ENCODE peak calls at places on chromosomes 7 and 10, in four cellular contexts. G is fibroblast of lung, E is left ventricle myocardium inferior, F is ascending aorta. W is an unnamed sample.

GRCh38 chr7:22601812-22602568 is 102.0 kb upstream of the STEAP1B start:
- DNase-seq in E (no peak), G (peak), F (no peak), W (no peak)

GRCh38 chr10:93813507-93814465 is 56.0 kb downstream of the LGI1 start:
- DNase-seq in E (peak), G (peak), F (no peak), W (no peak)

GRCh38 chr7:100867796-100868485 is 754 bp downstream of the TRIP6 start:
- DNase-seq in E (no peak), F (no peak), G (no peak), W (no peak)

GRCh38 chr7:127819975-127820778 is 168.2 kb downstream of the SND1 start:
- DNase-seq in E (no peak), F (no peak), G (peak), W (no peak)

GRCh38 chr7:27611043-27611442 is 51.6 kb downstream of the HIBADH start:
- DNase-seq in F (no peak), E (no peak), G (peak), W (no peak)

GRCh38 chr10:120651000-120651399 is 194.0 kb downstream of the PLPP4 start:
- DNase-seq in G (no peak), F (no peak), E (no peak), W (no peak)

GRCh38 chr10:112520864-112521263 is 73.8 kb downstream of the VTI1A start:
- DNase-seq in E (no peak), G (no peak), F (no peak), W (no peak)

GRCh38 chr7:101172854-101173751 is 7.0 kb downstream of the NAT16 start:
- DNase-seq in E (peak), G (peak), F (no peak), W (no peak)

GRCh38 chr7:156979711-156980110 is 30.2 kb downstream of the NOM1 start:
- DNase-seq in G (no peak), F (no peak), E (no peak), W (no peak)

GRCh38 chr10:120735773-120736371 is 115.3 kb upstream of the WDR11 start:
- DNase-seq in E (no peak), F (no peak), G (peak), W (no peak)

GRCh38 chr7:55250313-55250712 is 114.8 kb upstream of the LANCL2 start:
- DNase-seq in F (no peak), E (no peak), G (no peak), W (no peak)

GRCh38 chr10:70601775-70602174 is 766 bp downstream of the PRF1 start:
- DNase-seq in E (no peak), F (no peak), G (no peak), W (no peak)

GRCh38 chr7:48255046-48255445 is 83.8 kb downstream of the ABCA13 start:
- DNase-seq in G (peak), E (no peak), F (no peak), W (peak)

GRCh38 chr7:139725077-139725476 is 52.7 kb downstream of the HIPK2 start:
- DNase-seq in F (no peak), E (no peak), G (peak), W (peak)

GRCh38 chr10:133528845-133529575 is 1.8 kb downstream of the CYP2E1 start:
- DNase-seq in E (no peak), G (peak), F (no peak), W (no peak)

GRCh38 chr10:113177936-113178335 is 227.9 kb downstream of the TCF7L2 start:
- DNase-seq in F (no peak), G (no peak), E (no peak), W (no peak)

GRCh38 chr7:33334349-33334748 is 205.0 kb downstream of the BBS9 start:
- DNase-seq in F (no peak), G (peak), E (no peak), W (no peak)

GRCh38 chr7:82468435-82468834 is 24.9 kb upstream of the CACNA2D1 start:
- DNase-seq in E (no peak), G (peak), F (no peak), W (no peak)

GRCh38 chr7:32070406-32071360 is at the start of gene PDE1C:
- DNase-seq in E (peak), G (peak), F (no peak), W (no peak)

GRCh38 chr10:58356756-58357155 is 21.9 kb downstream of the UBE2D1 start:
- DNase-seq in E (no peak), G (no peak), F (no peak), W (no peak)
- H3K4me3 ChIP-seq in E (peak), G (no peak), F (no peak), W (no peak)

DNA sequence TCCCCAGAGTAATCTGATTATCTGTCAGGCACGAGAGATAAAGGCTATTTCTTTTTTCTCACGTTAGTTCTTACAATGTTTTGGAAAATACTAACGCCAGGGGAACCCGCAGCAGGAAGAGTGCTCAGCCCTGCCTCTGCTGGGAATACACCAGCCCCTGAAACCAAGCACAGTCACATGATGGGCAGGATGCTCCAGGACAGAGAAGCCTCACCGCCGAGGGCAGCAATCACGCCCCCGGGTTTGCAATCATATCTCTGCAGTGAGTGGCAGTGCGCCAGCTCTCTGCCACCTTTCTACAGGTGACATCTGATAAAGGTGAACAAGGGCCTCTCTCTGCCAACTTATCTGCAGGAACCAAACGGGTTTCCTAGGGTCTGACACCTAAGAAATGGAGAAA is 39.8 kb downstream of the BRI3 start:
- DNase-seq in G (no peak), F (no peak), E (no peak), W (no peak)
- H3K4me3 ChIP-seq in G (no peak), F (no peak), E (no peak), W (no peak)

DNA sequence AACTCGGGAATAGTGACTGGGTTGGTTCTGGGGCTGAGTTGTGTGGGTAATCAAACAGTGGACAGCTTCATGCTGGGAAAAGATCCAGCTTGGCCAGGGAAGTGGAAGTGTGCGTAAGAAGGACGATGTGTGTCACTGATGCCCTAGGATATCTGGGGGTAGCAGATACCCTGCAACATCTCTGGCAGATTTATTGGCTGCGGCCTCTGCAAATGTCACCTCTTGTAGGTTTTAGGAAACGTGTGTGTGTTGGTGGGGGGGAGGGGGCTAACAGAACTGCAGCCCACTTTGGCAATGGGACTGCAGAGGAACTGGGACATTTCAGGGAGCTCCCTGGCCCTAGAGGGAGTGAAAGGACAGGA is 965 bp upstream of the AGAP3 start:
- DNase-seq in G (no peak), E (no peak), F (no peak), W (no peak)
- H3K4me3 ChIP-seq in G (no peak), E (peak), F (peak), W (peak)

GRCh38 chr10:13417459-13418126 is 69.5 kb upstream of the SEPHS1 start:
- DNase-seq in F (no peak), E (no peak), G (peak), W (no peak)
- H3K4me3 ChIP-seq in F (no peak), E (no peak), G (no peak), W (no peak)

GRCh38 chr10:58733436-58733835 is 220.8 kb downstream of the BICC1 start:
- DNase-seq in F (no peak), E (no peak), G (no peak), W (no peak)

GRCh38 chr10:58734116-58734515 is 221.4 kb downstream of the BICC1 start:
- DNase-seq in G (peak), E (no peak), F (no peak), W (no peak)

GRCh38 chr10:58735087-58735486 is 222.4 kb downstream of the BICC1 start:
- DNase-seq in F (no peak), E (no peak), G (no peak), W (no peak)

GRCh38 chr10:58727633-58728032 is 215.0 kb downstream of the BICC1 start:
- DNase-seq in E (no peak), F (no peak), G (no peak), W (no peak)

DNA sequence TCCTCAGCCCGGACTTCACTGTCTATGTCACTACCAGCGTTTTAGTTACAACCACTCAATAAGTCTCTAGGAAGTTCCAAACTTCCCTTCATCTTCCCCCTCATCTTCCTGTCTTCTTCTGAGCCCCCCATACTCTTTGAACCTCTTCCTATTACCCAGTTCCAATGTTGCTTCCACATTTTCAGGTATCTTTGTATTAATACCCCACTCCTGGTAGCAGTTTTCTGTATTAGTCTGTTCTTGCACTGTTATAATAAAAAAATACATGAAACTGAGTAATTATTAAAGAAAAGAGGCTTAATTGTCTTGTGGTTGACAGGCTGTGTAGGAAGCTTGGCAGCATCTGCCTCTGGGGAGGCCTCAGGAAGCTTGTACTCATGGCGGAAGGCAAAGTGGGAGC is 218.6 kb downstream of the BICC1 start:
- DNase-seq in G (no peak), E (no peak), F (no peak), W (no peak)
- H3K4me3 ChIP-seq in G (no peak), E (no peak), F (no peak), W (no peak)

DNA sequence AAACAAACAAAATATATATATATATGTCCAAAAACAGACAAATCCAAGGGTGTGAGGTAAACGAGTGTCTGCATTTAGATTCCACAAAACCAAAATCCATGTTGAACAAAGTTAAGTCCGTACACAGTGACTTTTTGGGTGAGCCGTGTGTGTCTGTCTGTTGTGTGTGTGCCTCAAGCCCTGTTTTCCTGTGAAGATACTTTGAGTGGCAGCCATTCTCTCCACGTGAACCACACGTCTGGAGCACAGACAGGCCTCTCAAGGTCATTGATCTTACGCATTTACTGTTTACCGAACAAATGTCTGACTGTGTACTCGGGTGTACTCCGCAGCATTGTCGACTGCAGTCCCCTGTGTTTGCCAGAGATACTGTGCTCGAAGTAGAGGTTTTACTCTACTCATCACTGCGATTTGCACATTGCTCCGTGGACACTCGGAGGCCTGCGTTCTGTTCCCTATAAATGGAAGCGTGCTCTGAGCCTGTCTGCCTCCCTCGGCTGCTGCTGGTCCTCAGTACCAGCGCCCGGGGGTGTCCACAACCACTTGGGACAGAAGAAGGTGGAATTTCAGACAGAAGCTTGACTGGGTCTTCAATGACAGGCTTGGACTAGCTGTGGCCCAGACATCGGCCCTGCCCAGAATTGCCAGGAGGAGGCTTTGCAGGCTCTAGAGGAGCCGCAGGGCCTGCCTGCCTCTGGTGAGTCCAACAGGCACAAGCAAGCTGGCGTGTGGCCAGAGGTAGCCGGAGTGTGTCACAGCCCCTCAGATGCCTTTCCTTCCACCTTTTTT is 22.1 kb downstream of the CYP17A1 start:
- DNase-seq in G (peak), E (peak), F (peak), W (no peak)
- H3K4me3 ChIP-seq in G (no peak), E (peak), F (peak), W (no peak)

GRCh38 chr7:135728136-135728669 is at the start of gene SLC13A4:
- DNase-seq in E (no peak), G (no peak), F (no peak), W (no peak)
- H3K4me3 ChIP-seq in E (no peak), G (no peak), F (no peak), W (no peak)

W was measured in skeletal muscle cell.